ENCODE peak calls at places on chromosomes 11 and 22, in six cellular contexts. C is fibroblast of pulmonary artery, H is cardiac fibroblast, G is breast epithelium, U is RWPE1, Y is lower leg skin. I is an unnamed sample.
A peak's percentile ranks its signal among the peaks of the same experiment; 100 is the strongest.

GRCh38 chr22:45310331-45311032 is 748 bp downstream of the FAM118A start:
- DNase-seq in H (no peak), C (no peak), U (no peak), Y (no peak), G (no peak), I (no peak)

GRCh38 chr11:22659783-22660182 is 6.6 kb upstream of the GAS2 start:
- DNase-seq in H (no peak), G (no peak), Y (no peak), C (no peak), U (no peak), I (no peak)

GRCh38 chr11:117843666-117844484 is 19.3 kb upstream of the FXYD2 start:
- DNase-seq in Y (peak; percentile 97), G (peak; percentile 84), C (peak; percentile 78), H (peak; percentile 78), U (peak; percentile 51), I (peak; percentile 63)

GRCh38 chr22:32494971-32495370 is 20.4 kb downstream of the FBXO7 start:
- DNase-seq in Y (no peak), H (no peak), G (no peak), U (no peak), C (no peak), I (no peak)

GRCh38 chr11:47408598-47409439 is 429 bp downstream of the SLC39A13 start:
- DNase-seq in C (peak; percentile 84), H (peak; percentile 83), Y (no peak), G (peak; percentile 68), U (peak; percentile 87), I (peak; percentile 78)

GRCh38 chr11:1502168-1502955 is 15.8 kb upstream of the MOB2 start:
- DNase-seq in U (no peak), C (no peak), G (no peak), Y (no peak), H (no peak), I (no peak)

GRCh38 chr11:70603756-70604211 is 205.5 kb downstream of the CTTN start:
- DNase-seq in U (peak; percentile 73), Y (no peak), G (no peak), H (no peak), C (no peak), I (no peak)

GRCh38 chr11:98107736-98108135 is 913.0 kb upstream of the CNTN5 start:
- DNase-seq in H (peak; percentile 16), G (no peak), Y (no peak), U (no peak), C (no peak), I (no peak)

GRCh38 chr11:58493676-58494075 is 14.2 kb downstream of the OR5B21 start:
- DNase-seq in H (no peak), C (peak; percentile 7), U (peak; percentile 5), G (no peak), Y (no peak), I (no peak)

GRCh38 chr11:78110830-78111229 is 28.6 kb downstream of the ALG8 start:
- DNase-seq in C (no peak), Y (no peak), U (no peak), G (no peak), H (no peak), I (no peak)

GRCh38 chr22:36360011-36360410 is 27.8 kb downstream of the MYH9 start:
- DNase-seq in G (no peak), Y (no peak), H (no peak), U (no peak), C (no peak), I (no peak)

GRCh38 chr11:64562723-64563351 is 28.2 kb upstream of the SLC22A12 start:
- DNase-seq in H (no peak), U (no peak), G (no peak), Y (no peak), C (no peak), I (no peak)

GRCh38 chr11:15006139-15006759 is 34.1 kb upstream of the CALCA start:
- DNase-seq in G (no peak), Y (no peak), C (peak; percentile 70), H (peak; percentile 52), U (peak; percentile 5), I (peak; percentile 57)

GRCh38 chr22:41636467-41636866 is 15.4 kb downstream of the XRCC6 start:
- DNase-seq in Y (no peak), G (no peak), H (peak; percentile 27), C (peak; percentile 14), U (no peak), I (peak; percentile 72)

DNA sequence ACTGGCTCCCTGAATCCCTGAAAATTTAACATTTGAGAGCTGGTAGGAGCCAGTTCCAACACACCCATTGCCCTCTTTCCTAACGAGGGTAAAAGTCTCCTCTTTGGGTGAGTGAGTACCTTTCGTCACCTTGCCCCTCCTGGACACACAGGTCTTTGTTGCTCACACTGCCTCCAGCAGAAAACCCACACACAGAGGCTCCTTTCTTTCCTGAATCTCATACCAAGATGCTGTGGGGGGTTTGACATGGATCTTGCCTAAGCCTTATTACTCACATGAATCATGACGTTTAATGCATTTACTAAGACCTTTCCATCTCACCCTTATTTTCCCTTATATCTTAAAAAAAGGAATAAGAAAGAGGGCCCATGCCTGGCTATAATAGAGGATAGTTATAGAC is 53.0 kb downstream of the PARVA start:
- DNase-seq in Y (no peak), G (no peak), C (peak; percentile 76), U (peak; percentile 55), H (peak; percentile 72), I (peak; percentile 88)
- TF ChIP-seq CTCF in Y (no peak), G (no peak), C (no peak), U (no peak), H (no peak), I (no peak)

GRCh38 chr11:35364101-35364780 is 55.1 kb downstream of the SLC1A2 start:
- DNase-seq in Y (peak; percentile 93), G (peak; percentile 70), H (peak; percentile 93), C (peak; percentile 91), U (peak; percentile 82), I (peak; percentile 97)
- TF ChIP-seq CTCF in Y (no peak), G (no peak), H (no peak), C (no peak), U (no peak), I (no peak)

GRCh38 chr11:67406969-67407699 is 3.3 kb downstream of the TBC1D10C start:
- DNase-seq in U (no peak), C (no peak), Y (no peak), H (no peak), G (no peak), I (no peak)
- TF ChIP-seq CTCF in U (no peak), C (no peak), Y (no peak), H (no peak), G (no peak), I (no peak)

DNA sequence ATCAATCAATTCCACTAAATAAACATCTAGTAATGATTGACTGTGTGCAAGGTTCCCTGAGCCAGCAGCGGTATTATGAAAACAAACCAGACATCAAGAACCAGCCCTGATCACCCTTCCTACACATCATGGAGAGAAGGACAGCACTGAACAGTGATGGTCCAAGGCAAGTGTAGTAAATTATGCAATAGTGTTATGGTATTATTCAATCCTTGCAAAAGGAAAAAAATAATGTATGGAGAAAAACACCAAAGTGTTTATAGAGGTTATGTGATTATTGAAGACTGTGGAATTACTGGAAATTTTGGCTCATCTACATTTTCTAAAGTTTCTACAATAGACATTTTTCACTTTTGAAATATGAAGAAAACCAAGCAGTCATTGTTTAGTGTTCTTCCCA is 105.3 kb downstream of the RCN1 start:
- DNase-seq in U (no peak), H (no peak), C (no peak), G (no peak), Y (peak; percentile 13), I (no peak)
- TF ChIP-seq CTCF in U (no peak), H (no peak), C (no peak), G (no peak), Y (no peak), I (no peak)

GRCh38 chr11:17595526-17596309 is 48.7 kb downstream of the OTOG start:
- DNase-seq in C (no peak), U (no peak), H (no peak), Y (peak; percentile 79), G (peak; percentile 22), I (no peak)

GRCh38 chr11:17591293-17591692 is 44.2 kb downstream of the OTOG start:
- DNase-seq in Y (peak; percentile 83), U (no peak), C (no peak), G (peak; percentile 47), H (no peak), I (no peak)

GRCh38 chr11:17594686-17595192 is 47.7 kb downstream of the OTOG start:
- DNase-seq in H (no peak), U (no peak), Y (peak; percentile 37), G (no peak), C (no peak), I (no peak)

GRCh38 chr11:17596310-17596669 is 49.2 kb downstream of the OTOG start:
- DNase-seq in Y (no peak), G (no peak), C (no peak), H (no peak), U (no peak), I (no peak)

GRCh38 chr11:17593466-17594245 is 46.6 kb downstream of the OTOG start:
- DNase-seq in H (no peak), U (no peak), G (no peak), Y (peak; percentile 76), C (no peak), I (no peak)
- TF ChIP-seq CTCF in H (no peak), U (no peak), G (no peak), Y (no peak), C (no peak), I (no peak)

GRCh38 chr11:109641549-109641948 is 219.6 kb downstream of the C11orf87 start:
- DNase-seq in H (peak; percentile 35), G (no peak), C (peak; percentile 62), Y (no peak), U (peak; percentile 27), I (peak; percentile 48)
- TF ChIP-seq CTCF in H (peak; percentile 21), G (no peak), C (peak; percentile 17), Y (no peak), U (no peak), I (no peak)